ENCODE peak calls at places on chromosomes 4 and X, in five cellular contexts. J is Peyer's patch, D is A673, I is mammary epithelial cell, F is AG04450. S is an unnamed sample.

GRCh38 chr4:8671712-8672290 is 79.2 kb downstream of the CPZ start:
- DNase-seq in J (no peak), D (no peak), I (no peak), F (no peak), S (no peak)

GRCh38 chr4:147780137-147780777 is 48.4 kb downstream of the ARHGAP10 start:
- DNase-seq in J (no peak), D (no peak), I (peak), F (no peak), S (peak)

GRCh38 chr4:78656968-78657445 is 105.4 kb downstream of the ANXA3 start:
- DNase-seq in J (no peak), D (no peak), I (no peak), F (no peak), S (peak)

GRCh38 chrX:136850441-136851175 is 29.9 kb downstream of the RBMX start:
- DNase-seq in J (no peak), D (no peak), I (no peak), F (no peak), S (no peak)

GRCh38 chr4:119725688-119726330 is 97.2 kb upstream of the PDE5A start:
- DNase-seq in J (no peak), D (no peak), I (no peak), F (no peak), S (no peak)

GRCh38 chrX:155086202-155086840 is 15.0 kb downstream of the BRCC3 start:
- DNase-seq in J (no peak), D (peak), I (no peak), F (no peak), S (no peak)

GRCh38 chr4:42655921-42656735 is 777 bp downstream of the ATP8A1 start:
- DNase-seq in J (peak), D (peak), I (no peak), F (no peak), S (no peak)

GRCh38 chrX:10479508-10479907 is 140.9 kb downstream of the MID1 start:
- DNase-seq in J (no peak), D (no peak), I (no peak), F (no peak), S (no peak)

GRCh38 chr4:125719987-125720386 is 405.2 kb downstream of the FAT4 start:
- DNase-seq in J (no peak), D (no peak), I (no peak), F (no peak), S (no peak)

GRCh38 chrX:47840106-47840505 is 3.4 kb downstream of the ZNF81 start:
- DNase-seq in J (no peak), D (no peak), I (no peak), F (no peak), S (no peak)

GRCh38 chrX:130826249-130826648 is 76.8 kb downstream of the ENOX2 start:
- DNase-seq in J (no peak), D (no peak), I (no peak), F (no peak), S (no peak)

GRCh38 chr4:86011117-86011516 is 348.7 kb downstream of the MAPK10 start:
- DNase-seq in J (no peak), D (peak), I (peak), F (peak), S (no peak)

GRCh38 chrX:148929686-148930085 is 429.3 kb downstream of the AFF2 start:
- DNase-seq in J (no peak), D (no peak), I (peak), F (no peak), S (no peak)

GRCh38 chrX:12771445-12772069 is 19.7 kb upstream of the PRPS2 start:
- DNase-seq in J (peak), D (peak), I (no peak), F (no peak), S (peak)

GRCh38 chr4:25696409-25696808 is 40.8 kb downstream of the SLC34A2 start:
- DNase-seq in J (no peak), D (no peak), I (no peak), F (no peak), S (no peak)

GRCh38 chr4:17336524-17336941 is 175.4 kb downstream of the QDPR start:
- DNase-seq in J (no peak), D (no peak), I (peak), F (no peak), S (peak)

GRCh38 chr4:148015058-148015457 is 283.2 kb downstream of the ARHGAP10 start:
- DNase-seq in J (no peak), D (no peak), I (no peak), F (no peak), S (no peak)

GRCh38 chrX:2371026-2371778 is 129.6 kb downstream of the DHRSX start:
- DNase-seq in J (no peak), D (peak), I (no peak), F (no peak), S (no peak)

GRCh38 chr4:1249731-1250526 is 999 bp upstream of the CTBP1 start:
- DNase-seq in J (peak), D (no peak), I (peak), F (no peak), S (no peak)

GRCh38 chr4:83875437-83875836 is 339.5 kb downstream of the GPAT3 start:
- DNase-seq in J (no peak), D (no peak), I (no peak), F (no peak), S (no peak)

GRCh38 chr4:25862411-25863346 is at the start of gene SEL1L3:
- DNase-seq in J (peak), D (peak), I (no peak), F (no peak), S (no peak)

GRCh38 chr4:110480031-110480549 is 4.1 kb downstream of the ENPEP start:
- DNase-seq in J (no peak), D (peak), I (peak), F (peak), S (no peak)

GRCh38 chr4:24730256-24731001 is 64.9 kb upstream of the SOD3 start:
- DNase-seq in J (no peak), D (peak), I (no peak), F (peak), S (no peak)

GRCh38 chrX:107445146-107445545 is 4.3 kb upstream of the FRMPD3 start:
- DNase-seq in J (no peak), D (no peak), I (no peak), F (no peak), S (no peak)

GRCh38 chrX:107442914-107443527 is 6.4 kb upstream of the FRMPD3 start:
- DNase-seq in J (no peak), D (no peak), I (no peak), F (no peak), S (no peak)

GRCh38 chrX:107445636-107446035 is 3.8 kb upstream of the FRMPD3 start:
- DNase-seq in J (no peak), D (no peak), I (no peak), F (no peak), S (no peak)

GRCh38 chrX:107440187-107440586 is 9.3 kb upstream of the FRMPD3 start:
- DNase-seq in J (no peak), D (no peak), I (no peak), F (no peak), S (no peak)

GRCh38 chrX:107440692-107441091 is 8.8 kb upstream of the FRMPD3 start:
- DNase-seq in J (no peak), D (no peak), I (no peak), F (no peak), S (no peak)
- H3K4me3 ChIP-seq in J (no peak), D (no peak), I (no peak), F (no peak), S (no peak)

GRCh38 chr4:6191448-6192130 is 8.8 kb downstream of the JAKMIP1 start:
- DNase-seq in J (no peak), D (no peak), I (no peak), F (no peak), S (no peak)
- TF ChIP-seq CTCF in J (no peak), D (no peak), I (no peak), F (no peak), S (no peak)

DNA sequence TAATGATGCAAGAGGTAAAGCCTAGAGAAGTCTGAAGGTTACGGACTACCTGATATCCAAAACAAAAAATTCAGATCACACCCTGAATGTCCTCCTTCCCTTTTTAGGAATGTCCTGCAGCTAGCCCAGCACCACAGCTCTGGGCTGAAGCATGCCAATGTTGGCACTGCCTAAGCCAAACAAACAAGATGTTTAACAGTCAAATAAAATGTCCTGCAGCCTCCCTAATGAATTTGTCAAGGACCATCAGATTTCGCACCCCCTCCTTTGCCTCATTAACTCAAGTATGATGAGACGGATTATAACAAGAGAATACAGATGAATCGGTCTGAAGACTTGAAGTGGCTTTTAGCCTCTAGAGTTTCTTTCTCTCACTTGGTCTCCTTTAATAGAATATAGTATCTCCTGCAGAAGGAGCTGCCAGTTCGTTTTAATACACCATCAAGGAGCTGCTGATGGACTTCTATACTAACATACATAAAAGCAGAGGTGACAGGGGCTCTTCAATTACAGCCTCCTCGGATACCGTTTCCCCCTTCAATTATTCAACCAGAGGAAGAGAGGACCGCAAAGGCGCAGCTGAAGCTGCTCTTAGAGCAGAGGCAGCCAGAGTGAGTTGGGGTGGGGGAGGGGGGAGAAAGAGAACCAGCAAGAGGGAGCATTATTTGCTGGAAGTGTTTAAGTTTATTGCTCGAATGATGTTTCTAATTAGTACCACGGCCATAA is 3.0 kb upstream of the MAB21L2 start:
- DNase-seq in J (no peak), D (no peak), I (no peak), F (no peak), S (no peak)
- H3K4me3 ChIP-seq in J (peak), D (no peak), I (no peak), F (peak), S (no peak)

GRCh38 chr4:31458813-31459212 is 738.6 kb downstream of the PCDH7 start:
- DNase-seq in J (no peak), D (no peak), I (no peak), F (no peak), S (no peak)
- TF ChIP-seq CTCF in J (no peak), D (no peak), I (no peak), F (no peak), S (no peak)

GRCh38 chrX:107206697-107207065 is 270 bp downstream of the DNAAF6 start:
- DNase-seq in J (no peak), D (no peak), I (no peak), F (no peak), S (no peak)
- H3K4me3 ChIP-seq in J (no peak), D (peak), I (no peak), F (no peak), S (no peak)

GRCh38 chrX:131827935-131828334 is 195.2 kb upstream of the STK26 start:
- DNase-seq in J (no peak), D (peak), I (no peak), F (no peak), S (no peak)
- TF ChIP-seq CTCF in J (no peak), D (peak), I (peak), F (no peak), S (peak)

GRCh38 chr4:100633269-100633668 is 115.4 kb upstream of the EMCN start:
- DNase-seq in J (no peak), D (no peak), I (no peak), F (no peak), S (no peak)
- H3K4me3 ChIP-seq in J (no peak), D (no peak), I (no peak), F (no peak), S (no peak)

GRCh38 chr4:184983660-184984356 is 34.5 kb upstream of the HELT start:
- DNase-seq in J (peak), D (peak), I (peak), F (no peak), S (peak)
- TF ChIP-seq CTCF in J (no peak), D (peak), I (peak), F (peak), S (peak)

DNA sequence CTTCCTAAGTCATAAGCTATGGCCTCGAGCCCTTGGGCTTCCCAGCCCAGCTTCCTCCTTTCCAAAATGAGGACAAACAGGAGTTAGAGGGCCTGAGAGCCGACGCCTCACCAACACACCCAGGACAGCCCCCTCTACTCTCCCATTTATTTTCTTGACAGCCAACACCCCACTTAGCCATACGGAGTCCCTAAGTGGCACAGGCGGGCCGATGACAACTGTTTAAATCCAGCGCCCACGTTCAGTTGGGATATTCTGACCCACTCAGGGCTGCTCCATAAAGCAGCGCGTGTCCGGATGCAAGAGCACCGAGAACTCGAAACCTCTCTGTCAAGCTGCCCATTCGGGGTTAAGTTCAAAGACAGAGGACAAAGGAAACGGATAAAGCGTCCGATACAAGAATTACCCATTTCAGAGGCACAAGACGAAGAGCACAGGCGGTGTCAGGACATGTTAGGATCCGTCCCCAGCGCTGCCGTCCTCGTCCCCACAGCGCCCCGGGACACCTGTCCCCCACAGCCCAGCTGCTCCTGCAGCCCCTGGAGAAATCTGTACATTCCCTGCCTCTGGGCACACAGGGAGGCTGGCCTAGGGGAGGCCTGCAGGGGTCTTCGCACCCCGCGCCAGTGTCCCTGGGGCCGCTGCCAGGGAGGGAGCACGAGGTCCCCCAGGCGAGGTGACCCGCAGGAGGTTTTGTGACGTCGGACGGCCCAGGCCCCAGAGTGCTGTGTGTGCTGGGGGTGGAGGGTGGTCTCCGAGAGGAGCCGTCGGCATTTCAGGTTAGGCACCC is 1.2 kb downstream of the PRKX start:
- DNase-seq in J (peak), D (no peak), I (peak), F (no peak), S (no peak)
- H3K4me3 ChIP-seq in J (peak), D (peak), I (peak), F (peak), S (peak)

DNA sequence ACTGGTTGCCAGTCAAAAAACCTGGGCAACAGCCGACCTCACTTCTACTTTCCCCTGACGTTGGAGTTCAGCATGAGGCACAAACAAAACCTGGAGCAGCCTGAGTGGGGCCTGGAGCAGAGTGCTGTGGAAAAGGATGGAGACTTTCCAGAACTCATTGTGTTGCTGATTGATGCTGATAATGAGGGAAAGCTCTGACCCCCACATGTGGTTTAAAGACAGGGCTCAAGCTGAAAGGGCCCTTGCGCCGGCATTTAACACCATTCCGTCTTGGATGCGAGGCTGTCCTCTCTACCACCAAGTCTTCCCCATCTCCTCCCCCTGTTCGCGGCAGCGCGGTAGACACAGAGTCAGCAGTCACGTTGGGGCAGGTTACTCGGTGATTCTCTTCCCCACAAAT is 630 bp downstream of the CCDC158 start:
- DNase-seq in J (no peak), D (no peak), I (no peak), F (no peak), S (no peak)
- TF ChIP-seq CTCF in J (no peak), D (no peak), I (no peak), F (no peak), S (no peak)

S was measured in GM12864.